ENCODE peak calls at places on chromosomes 12 and 14, in four cellular contexts. Z, X, G and L are unnamed samples.

GRCh38 chr14:40004871-40005503 is 572.8 kb upstream of the FBXO33 start:
- DNase-seq in Z (no peak), X (no peak), G (no peak), L (no peak)

GRCh38 chr12:77104792-77105191 is 39.4 kb upstream of the E2F7 start:
- DNase-seq in Z (peak), X (no peak), G (peak), L (peak)

GRCh38 chr14:50647753-50648152 is 20.4 kb downstream of the SAV1 start:
- DNase-seq in Z (no peak), X (no peak), G (peak), L (no peak)

GRCh38 chr12:112906712-112907414 is at the start of gene OAS1:
- DNase-seq in Z (peak), X (peak), G (peak), L (peak)

GRCh38 chr12:122005252-122005651 is 16.4 kb upstream of the BCL7A start:
- DNase-seq in Z (no peak), X (no peak), G (no peak), L (no peak)

GRCh38 chr14:19878029-19878642 is 3.2 kb downstream of the OR4K2 start:
- DNase-seq in Z (no peak), X (no peak), G (peak), L (peak)

GRCh38 chr12:113196996-113197395 is 11.5 kb downstream of the RITA1 start:
- DNase-seq in Z (peak), X (peak), G (peak), L (peak)

GRCh38 chr12:51636581-51636980 is 45.5 kb downstream of the SCN8A start:
- DNase-seq in Z (no peak), X (peak), G (peak), L (peak)

GRCh38 chr12:80936642-80937390 is 918 bp downstream of the LIN7A start:
- DNase-seq in Z (peak), X (peak), G (peak), L (peak)

GRCh38 chr12:8590842-8591545 is 21.7 kb downstream of the AICDA start:
- DNase-seq in Z (no peak), X (no peak), G (peak), L (peak)

GRCh38 chr14:72621387-72622065 is 272.4 kb downstream of the DPF3 start:
- DNase-seq in Z (no peak), X (no peak), G (no peak), L (no peak)

GRCh38 chr12:131929530-131930456 is 717 bp downstream of the PUS1 start:
- DNase-seq in Z (peak), X (no peak), G (no peak), L (peak)

GRCh38 chr14:38137005-38137404 is 70.7 kb upstream of the SSTR1 start:
- DNase-seq in Z (no peak), X (peak), G (peak), L (no peak)

GRCh38 chr12:21941522-21942376 is 523 bp upstream of the ABCC9 start:
- DNase-seq in Z (no peak), X (peak), G (peak), L (peak)

GRCh38 chr12:3304436-3305135 is 186.4 kb upstream of the PRMT8 start:
- DNase-seq in Z (peak), X (peak), G (peak), L (peak)

GRCh38 chr14:77502109-77502782 is 3.6 kb upstream of the ISM2 start:
- DNase-seq in Z (no peak), X (no peak), G (no peak), L (no peak)

GRCh38 chr12:27467641-27468040 is 21.1 kb downstream of the SMCO2 start:
- DNase-seq in Z (no peak), X (no peak), G (no peak), L (no peak)

GRCh38 chr14:60618200-60618599 is 31.1 kb downstream of the SIX1 start:
- DNase-seq in Z (no peak), X (no peak), G (no peak), L (no peak)

GRCh38 chr12:117139025-117139717 is 40.0 kb upstream of the TESC start:
- DNase-seq in Z (no peak), X (no peak), G (no peak), L (no peak)

GRCh38 chr12:78403136-78403535 is 461.4 kb upstream of the SYT1 start:
- DNase-seq in Z (no peak), X (peak), G (peak), L (peak)

GRCh38 chr12:6383572-6384498 is at the start of gene LTBR:
- DNase-seq in Z (peak), X (peak), G (peak), L (peak)

GRCh38 chr14:95071649-95072256 is 85.6 kb downstream of the DICER1 start:
- DNase-seq in Z (no peak), X (no peak), G (no peak), L (no peak)

GRCh38 chr14:57317248-57317833 is 48.6 kb downstream of the AP5M1 start:
- DNase-seq in Z (peak), X (peak), G (peak), L (peak)

GRCh38 chr14:102280376-102280962 is 24.5 kb downstream of the MOK start:
- DNase-seq in Z (no peak), X (peak), G (peak), L (peak)

GRCh38 chr14:54642950-54643695 is 76.2 kb downstream of the SAMD4A start:
- DNase-seq in Z (no peak), X (peak), G (peak), L (peak)

GRCh38 chr12:10747730-10748129 is 24.6 kb upstream of the YBX3 start:
- DNase-seq in Z (no peak), X (no peak), G (no peak), L (no peak)

GRCh38 chr12:10190558-10191388 is 11.9 kb downstream of the TMEM52B start:
- DNase-seq in Z (peak), X (peak), G (peak), L (peak)

GRCh38 chr14:105737504-105738246 is 211.3 kb downstream of the TMEM121 start:
- DNase-seq in Z (no peak), X (no peak), G (no peak), L (no peak)

GRCh38 chr12:111440152-111440551 is 34.4 kb downstream of the SH2B3 start:
- DNase-seq in Z (no peak), X (no peak), G (no peak), L (no peak)

GRCh38 chr14:22849212-22849819 is 12.9 kb downstream of the MMP14 start:
- DNase-seq in Z (no peak), X (peak), G (peak), L (peak)

GRCh38 chr14:67241416-67242362 is at the start of gene PALS1:
- DNase-seq in Z (peak), X (peak), G (peak), L (peak)

GRCh38 chr14:100486025-100486828 is 101.0 kb downstream of the BEGAIN start:
- DNase-seq in Z (peak), X (peak), G (peak), L (peak)

GRCh38 chr12:64412458-64412857 is 8.3 kb downstream of the XPOT start:
- DNase-seq in Z (no peak), X (no peak), G (peak), L (no peak)

GRCh38 chr12:67222302-67222701 is 46.9 kb upstream of the CAND1 start:
- DNase-seq in Z (peak), X (peak), G (peak), L (peak)

GRCh38 chr14:54617467-54617866 is 50.5 kb downstream of the SAMD4A start:
- DNase-seq in Z (no peak), X (no peak), G (peak), L (peak)

GRCh38 chr14:72636094-72636493 is 257.8 kb downstream of the DPF3 start:
- DNase-seq in Z (no peak), X (no peak), G (peak), L (peak)

GRCh38 chr14:105476937-105477658 is 2.5 kb downstream of the CRIP2 start:
- DNase-seq in Z (no peak), X (no peak), G (no peak), L (no peak)

GRCh38 chr12:87827638-87828264 is 201.4 kb downstream of the C12orf50 start:
- DNase-seq in Z (no peak), X (peak), G (peak), L (peak)

GRCh38 chr12:94244165-94245133 is 96.1 kb downstream of the PLXNC1 start:
- DNase-seq in Z (no peak), X (no peak), G (no peak), L (no peak)

GRCh38 chr12:109601557-109601956 is 28.0 kb downstream of the MVK start:
- DNase-seq in Z (no peak), X (no peak), G (no peak), L (no peak)
- TF ChIP-seq CTCF in Z (no peak), X (no peak), G (no peak), L (no peak)

GRCh38 chr12:54662028-54662427 is 13.9 kb upstream of the DCD start:
- DNase-seq in Z (no peak), X (no peak), G (no peak), L (no peak)

GRCh38 chr12:54657048-54657696 is 9.0 kb upstream of the DCD start:
- DNase-seq in Z (no peak), X (no peak), G (no peak), L (no peak)

GRCh38 chr12:54660320-54660962 is 12.3 kb upstream of the DCD start:
- DNase-seq in Z (no peak), X (no peak), G (no peak), L (no peak)

GRCh38 chr12:54661048-54661447 is 12.9 kb upstream of the DCD start:
- DNase-seq in Z (no peak), X (no peak), G (no peak), L (no peak)

DNA sequence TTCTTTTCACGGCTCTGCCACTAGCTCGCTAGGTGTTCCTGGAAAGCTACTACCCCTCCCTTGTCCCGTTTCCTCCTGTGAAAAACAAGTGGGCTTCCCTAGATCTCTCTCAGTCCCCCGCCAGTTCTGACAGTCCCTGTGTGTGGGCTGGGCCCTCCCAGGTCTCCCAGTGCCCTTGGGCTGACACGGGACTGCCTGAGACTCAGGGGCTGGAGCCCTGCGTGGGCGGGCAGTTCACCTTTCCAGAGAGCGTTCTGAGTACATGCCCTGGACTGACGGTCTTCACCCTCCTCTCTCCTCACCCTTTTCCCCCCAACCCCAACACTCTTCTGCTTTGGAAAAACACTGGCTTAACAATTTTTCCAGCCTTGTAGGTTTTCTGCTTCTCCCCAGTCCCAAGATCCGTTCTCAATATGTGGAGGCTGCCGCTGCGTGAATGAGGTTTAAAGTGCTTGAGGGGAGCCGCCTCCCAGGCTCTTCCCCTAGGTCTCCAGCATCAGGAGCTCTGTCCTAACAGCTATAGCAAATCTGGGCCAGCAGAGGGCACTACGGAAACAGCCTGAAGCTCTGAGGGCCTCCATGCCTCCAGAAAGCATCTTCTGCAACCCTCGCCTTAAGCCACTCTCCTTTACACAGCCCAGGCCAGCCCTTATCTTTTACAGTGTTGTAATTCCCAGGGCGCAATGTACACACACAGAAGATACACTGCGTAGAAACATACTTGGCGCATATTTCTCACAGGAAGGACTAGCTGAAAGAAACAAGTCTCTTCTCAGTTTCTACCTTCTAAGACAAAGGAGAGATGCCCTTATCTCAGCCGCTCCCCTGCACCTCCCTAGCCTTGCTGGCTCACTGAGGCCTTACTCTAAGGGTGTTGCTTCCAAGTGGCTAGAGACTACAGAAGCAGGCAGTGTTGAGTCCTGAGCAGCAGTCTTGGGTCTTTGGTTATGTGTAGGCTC is 10.4 kb upstream of the DCD start:
- DNase-seq in Z (peak), X (peak), G (peak), L (peak)
- TF ChIP-seq CTCF in Z (peak), X (peak), G (peak), L (peak)

DNA sequence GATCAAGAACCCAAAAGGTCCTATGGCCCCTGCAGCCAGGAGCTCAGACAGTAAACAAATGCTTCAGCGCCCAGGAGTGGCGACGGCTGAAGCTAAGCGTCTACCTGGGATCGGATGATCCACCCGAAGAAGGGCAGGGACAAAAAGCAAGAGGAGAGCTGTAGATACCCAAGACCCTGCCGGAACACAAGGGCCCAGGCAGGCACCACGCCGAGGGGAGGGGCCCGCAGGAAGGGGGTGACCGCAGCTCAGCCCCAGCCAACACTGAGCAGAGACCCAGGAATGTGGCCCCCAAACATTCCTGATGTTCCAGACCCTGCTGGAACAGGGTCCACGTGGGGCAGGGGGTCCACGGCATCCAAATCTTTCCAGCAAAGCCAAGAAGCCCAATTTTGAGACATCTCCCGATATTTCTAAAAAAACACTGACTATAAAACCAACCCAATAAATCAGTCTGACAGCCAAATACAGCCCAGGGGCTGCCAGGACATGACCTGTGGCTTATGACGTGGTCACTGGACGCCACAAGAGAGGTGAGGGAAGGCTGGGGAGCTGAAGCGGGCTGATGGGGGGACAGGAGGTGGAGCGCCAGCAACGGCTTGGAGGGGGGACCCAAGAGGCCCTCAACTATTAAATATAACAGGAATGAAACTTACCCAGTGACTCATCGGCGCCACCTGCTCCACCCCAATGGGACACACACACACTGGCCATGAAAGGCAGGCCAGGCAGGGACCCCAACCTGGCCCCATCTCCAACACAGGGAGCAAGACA is 58.9 kb downstream of the NCOR2 start:
- DNase-seq in Z (peak), X (no peak), G (peak), L (no peak)
- TF ChIP-seq CTCF in Z (no peak), X (no peak), G (no peak), L (no peak)

DNA sequence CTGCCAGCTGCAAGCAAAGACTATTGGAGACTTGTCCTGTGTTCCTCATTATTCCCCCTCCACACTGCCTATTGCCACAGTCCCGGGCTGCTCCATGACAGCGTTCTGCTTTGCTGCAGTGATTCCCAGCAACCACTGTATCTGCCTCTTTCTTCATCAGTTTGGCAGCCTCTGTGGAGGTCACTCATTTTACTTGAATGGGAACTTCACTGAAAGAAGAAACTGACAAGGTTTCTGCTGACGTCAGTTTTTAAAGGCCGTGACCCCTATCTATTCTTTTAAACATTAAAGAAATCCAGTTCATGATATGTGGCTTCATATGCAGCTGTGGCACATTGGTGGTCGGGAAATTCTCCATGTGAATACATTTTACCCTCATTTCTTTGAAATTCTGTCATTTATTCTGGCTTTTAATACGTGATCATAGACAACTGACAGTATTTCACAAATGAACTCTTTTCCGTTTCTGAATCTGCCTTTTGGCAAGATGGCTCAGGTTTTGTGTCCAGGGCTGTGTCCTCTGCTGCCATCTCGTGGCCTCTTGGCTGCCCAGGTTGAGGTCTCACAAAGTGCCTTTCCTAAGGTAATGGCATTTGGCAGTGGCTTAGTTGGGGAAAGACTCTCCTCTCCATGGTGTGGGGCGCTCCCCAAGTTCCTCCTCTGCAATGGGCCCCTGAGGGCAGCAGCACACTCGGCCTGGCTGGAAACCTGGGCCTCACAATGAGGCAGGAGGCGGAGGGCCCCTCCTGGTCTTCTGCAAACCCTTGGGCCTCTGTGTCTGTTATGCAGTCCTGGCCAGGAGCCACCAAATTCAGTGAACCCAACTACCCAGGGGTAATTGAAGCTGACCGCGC is 5.9 kb downstream of the TMEM253 start:
- DNase-seq in Z (peak), X (peak), G (peak), L (peak)
- TF ChIP-seq CTCF in Z (peak), X (peak), G (peak), L (peak)

GRCh38 chr14:21612324-21612723 is 22.4 kb downstream of the OR10G2 start:
- DNase-seq in Z (no peak), X (no peak), G (no peak), L (no peak)

GRCh38 chr14:21617614-21618013 is 17.1 kb downstream of the OR10G2 start:
- DNase-seq in Z (no peak), X (no peak), G (no peak), L (no peak)

GRCh38 chr14:21614245-21614644 is 20.5 kb downstream of the OR10G2 start:
- DNase-seq in Z (no peak), X (no peak), G (no peak), L (peak)
- TF ChIP-seq CTCF in Z (no peak), X (no peak), G (no peak), L (no peak)

GRCh38 chr14:24146978-24147760 is at the start of gene RNF31:
- DNase-seq in Z (peak), X (peak), G (peak), L (peak)
- TF ChIP-seq CTCF in Z (no peak), X (no peak), G (no peak), L (no peak)

GRCh38 chr12:31117203-31118011 is 43.7 kb downstream of the DDX11 start:
- DNase-seq in Z (peak), X (peak), G (peak), L (peak)
- TF ChIP-seq CTCF in Z (peak), X (peak), G (peak), L (peak)

DNA sequence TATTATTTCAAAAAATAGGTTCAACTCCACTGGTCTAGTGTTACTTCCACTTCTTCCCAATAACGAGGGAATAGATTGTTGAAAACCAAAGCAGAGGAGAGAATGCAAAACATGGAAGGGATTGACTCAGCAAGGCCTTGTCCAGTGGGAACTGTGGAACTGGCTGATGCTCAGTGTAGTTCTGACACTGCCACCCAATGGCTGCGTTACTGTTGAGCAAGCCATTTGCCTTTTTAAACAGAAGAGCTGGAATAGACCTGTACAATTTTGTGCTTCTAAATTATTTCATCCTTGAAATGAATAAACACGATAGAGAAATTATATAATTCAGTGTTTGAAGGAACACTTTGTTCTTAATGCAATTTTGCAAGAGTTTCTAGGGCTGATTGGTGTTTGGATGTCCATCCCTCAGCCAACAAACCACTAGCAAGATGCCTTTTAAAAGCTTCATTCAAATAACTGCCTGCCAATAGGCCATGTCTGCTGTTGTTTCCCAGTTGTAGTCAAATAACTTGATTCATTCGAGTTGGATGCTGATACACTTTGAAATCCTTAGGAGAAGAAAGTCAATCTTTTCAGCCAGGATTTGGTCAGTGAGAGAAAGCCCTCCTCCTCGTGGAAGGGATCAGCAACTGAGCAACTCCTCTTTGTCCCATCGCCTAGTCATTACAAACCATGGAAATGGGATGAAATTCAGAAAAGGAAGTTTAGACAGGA is 7.2 kb upstream of the MGP start:
- DNase-seq in Z (no peak), X (peak), G (peak), L (no peak)
- TF ChIP-seq CTCF in Z (no peak), X (peak), G (peak), L (peak)